ENCODE peak calls at places on chromosomes 2 and 18, in five cellular contexts. One of them, this sample, is unnamed.

GRCh38 chr18:76433788-76434187 is 61.3 kb downstream of the ZNF516 start:
- DNase-seq in activated T-helper 9 cell treated with anti-CD3 and anti-CD28 coated beads, Interleukin-2, amount 50 U/mL, for 16 hours: no peak
- DNase-seq in G401: no peak
- DNase-seq in stimulated activated CD8-positive, alpha-beta memory T cell treated with anti-CD3 and anti-CD28 coated beads, Interleukin-7, amount 100 ng/mL, for 1 hour: no peak
- DNase-seq in fibroblast of the aortic adventitia: no peak
- DNase-seq in this sample: no peak

GRCh38 chr2:195056001-195056400 is 601.0 kb upstream of the SLC39A10 start:
- DNase-seq in activated T-helper 9 cell treated with anti-CD3 and anti-CD28 coated beads, Interleukin-2, amount 50 U/mL, for 16 hours: no peak
- DNase-seq in G401: no peak
- DNase-seq in stimulated activated CD8-positive, alpha-beta memory T cell treated with anti-CD3 and anti-CD28 coated beads, Interleukin-7, amount 100 ng/mL, for 1 hour: no peak
- DNase-seq in fibroblast of the aortic adventitia: no peak
- DNase-seq in this sample: no peak

GRCh38 chr2:1855150-1855549 is 110.8 kb upstream of the PXDN start:
- DNase-seq in activated T-helper 9 cell treated with anti-CD3 and anti-CD28 coated beads, Interleukin-2, amount 50 U/mL, for 16 hours: no peak
- DNase-seq in G401: peak
- DNase-seq in stimulated activated CD8-positive, alpha-beta memory T cell treated with anti-CD3 and anti-CD28 coated beads, Interleukin-7, amount 100 ng/mL, for 1 hour: no peak
- DNase-seq in fibroblast of the aortic adventitia: no peak
- DNase-seq in this sample: no peak

GRCh38 chr2:232255033-232255432 is 123.5 kb upstream of the ALPP start:
- DNase-seq in activated T-helper 9 cell treated with anti-CD3 and anti-CD28 coated beads, Interleukin-2, amount 50 U/mL, for 16 hours: no peak
- DNase-seq in G401: no peak
- DNase-seq in stimulated activated CD8-positive, alpha-beta memory T cell treated with anti-CD3 and anti-CD28 coated beads, Interleukin-7, amount 100 ng/mL, for 1 hour: no peak
- DNase-seq in fibroblast of the aortic adventitia: no peak
- DNase-seq in this sample: no peak

GRCh38 chr2:127641133-127641532 is 4.8 kb upstream of the GPR17 start:
- DNase-seq in activated T-helper 9 cell treated with anti-CD3 and anti-CD28 coated beads, Interleukin-2, amount 50 U/mL, for 16 hours: no peak
- DNase-seq in G401: no peak
- DNase-seq in stimulated activated CD8-positive, alpha-beta memory T cell treated with anti-CD3 and anti-CD28 coated beads, Interleukin-7, amount 100 ng/mL, for 1 hour: no peak
- DNase-seq in fibroblast of the aortic adventitia: no peak
- DNase-seq in this sample: no peak

GRCh38 chr2:171160119-171160629 is 519 bp downstream of the TLK1 start:
- DNase-seq in activated T-helper 9 cell treated with anti-CD3 and anti-CD28 coated beads, Interleukin-2, amount 50 U/mL, for 16 hours: peak
- DNase-seq in G401: peak
- DNase-seq in stimulated activated CD8-positive, alpha-beta memory T cell treated with anti-CD3 and anti-CD28 coated beads, Interleukin-7, amount 100 ng/mL, for 1 hour: peak
- DNase-seq in fibroblast of the aortic adventitia: peak
- DNase-seq in this sample: peak

GRCh38 chr2:88517759-88518201 is 65.3 kb upstream of the FOXI3 start:
- DNase-seq in activated T-helper 9 cell treated with anti-CD3 and anti-CD28 coated beads, Interleukin-2, amount 50 U/mL, for 16 hours: no peak
- DNase-seq in G401: no peak
- DNase-seq in stimulated activated CD8-positive, alpha-beta memory T cell treated with anti-CD3 and anti-CD28 coated beads, Interleukin-7, amount 100 ng/mL, for 1 hour: no peak
- DNase-seq in fibroblast of the aortic adventitia: no peak
- DNase-seq in this sample: no peak

GRCh38 chr2:219475697-219476604 is 22.7 kb upstream of the GMPPA start:
- DNase-seq in activated T-helper 9 cell treated with anti-CD3 and anti-CD28 coated beads, Interleukin-2, amount 50 U/mL, for 16 hours: peak
- DNase-seq in G401: peak
- DNase-seq in stimulated activated CD8-positive, alpha-beta memory T cell treated with anti-CD3 and anti-CD28 coated beads, Interleukin-7, amount 100 ng/mL, for 1 hour: no peak
- DNase-seq in fibroblast of the aortic adventitia: peak
- DNase-seq in this sample: peak

GRCh38 chr2:231123362-231123898 is 1.4 kb downstream of the HTR2B start:
- DNase-seq in activated T-helper 9 cell treated with anti-CD3 and anti-CD28 coated beads, Interleukin-2, amount 50 U/mL, for 16 hours: no peak
- DNase-seq in G401: no peak
- DNase-seq in stimulated activated CD8-positive, alpha-beta memory T cell treated with anti-CD3 and anti-CD28 coated beads, Interleukin-7, amount 100 ng/mL, for 1 hour: no peak
- DNase-seq in fibroblast of the aortic adventitia: no peak
- DNase-seq in this sample: no peak

GRCh38 chr2:60366178-60366577 is 187.3 kb downstream of the BCL11A start:
- DNase-seq in activated T-helper 9 cell treated with anti-CD3 and anti-CD28 coated beads, Interleukin-2, amount 50 U/mL, for 16 hours: no peak
- DNase-seq in G401: no peak
- DNase-seq in stimulated activated CD8-positive, alpha-beta memory T cell treated with anti-CD3 and anti-CD28 coated beads, Interleukin-7, amount 100 ng/mL, for 1 hour: no peak
- DNase-seq in fibroblast of the aortic adventitia: no peak
- DNase-seq in this sample: no peak

GRCh38 chr2:191218292-191218898 is 26.8 kb upstream of the MYO1B start:
- DNase-seq in activated T-helper 9 cell treated with anti-CD3 and anti-CD28 coated beads, Interleukin-2, amount 50 U/mL, for 16 hours: no peak
- DNase-seq in G401: peak
- DNase-seq in stimulated activated CD8-positive, alpha-beta memory T cell treated with anti-CD3 and anti-CD28 coated beads, Interleukin-7, amount 100 ng/mL, for 1 hour: no peak
- DNase-seq in fibroblast of the aortic adventitia: peak
- DNase-seq in this sample: peak

GRCh38 chr18:30175061-30175574 is 867.4 kb downstream of the DSC3 start:
- DNase-seq in activated T-helper 9 cell treated with anti-CD3 and anti-CD28 coated beads, Interleukin-2, amount 50 U/mL, for 16 hours: no peak
- DNase-seq in G401: no peak
- DNase-seq in stimulated activated CD8-positive, alpha-beta memory T cell treated with anti-CD3 and anti-CD28 coated beads, Interleukin-7, amount 100 ng/mL, for 1 hour: no peak
- DNase-seq in fibroblast of the aortic adventitia: no peak
- DNase-seq in this sample: no peak

GRCh38 chr2:199469514-199470360 is 12.0 kb upstream of the SATB2 start:
- DNase-seq in activated T-helper 9 cell treated with anti-CD3 and anti-CD28 coated beads, Interleukin-2, amount 50 U/mL, for 16 hours: no peak
- DNase-seq in G401: no peak
- DNase-seq in stimulated activated CD8-positive, alpha-beta memory T cell treated with anti-CD3 and anti-CD28 coated beads, Interleukin-7, amount 100 ng/mL, for 1 hour: no peak
- DNase-seq in fibroblast of the aortic adventitia: no peak
- DNase-seq in this sample: no peak